ENCODE peak calls at places on chromosome 11, in eight cellular contexts. S is pancreas, J is NT2/D1, Y is IMR-90, D is coronary artery, R is psoas muscle, M is fibroblast of lung, T is brain microvascular endothelial cell. E is an unnamed sample.

GRCh38 chr11:61912530-61912898 is 4.9 kb downstream of the RAB3IL1 start:
- DNase-seq in R (no peak), J (no peak), M (no peak), D (peak; percentile 72), Y (no peak), T (no peak), S (no peak), E (no peak)

GRCh38 chr11:7688238-7688826 is 15.0 kb upstream of the CYB5R2 start:
- DNase-seq in R (no peak), Y (peak; percentile 31), J (no peak), M (peak; percentile 52), D (no peak), T (no peak), S (no peak), E (peak; percentile 81)

GRCh38 chr11:32168924-32169323 is 78.0 kb downstream of the RCN1 start:
- DNase-seq in Y (no peak), J (no peak), T (no peak), S (no peak), M (no peak), D (no peak), R (no peak), E (no peak)

GRCh38 chr11:122963981-122964380 is 17.7 kb downstream of the BSX start:
- DNase-seq in M (no peak), S (no peak), D (no peak), J (no peak), Y (no peak), T (no peak), R (no peak), E (no peak)

GRCh38 chr11:2534131-2534956 is 89.5 kb downstream of the KCNQ1 start:
- DNase-seq in R (peak; percentile 25), M (no peak), T (no peak), Y (no peak), S (peak; percentile 66), J (no peak), D (peak; percentile 76), E (no peak)

GRCh38 chr11:907668-908067 is 2.9 kb downstream of the CHID1 start:
- DNase-seq in J (no peak), Y (no peak), D (no peak), R (no peak), S (peak; percentile 65), T (no peak), M (no peak), E (no peak)

GRCh38 chr11:122628691-122629555 is 26.6 kb upstream of the UBASH3B start:
- DNase-seq in J (peak; percentile 63), Y (peak; percentile 77), M (peak; percentile 79), S (no peak), R (peak; percentile 48), T (peak; percentile 77), D (no peak), E (peak; percentile 88)

GRCh38 chr11:47961383-47961782 is 19.0 kb upstream of the PTPRJ start:
- DNase-seq in D (no peak), J (no peak), R (no peak), Y (no peak), M (no peak), T (no peak), S (no peak), E (no peak)

GRCh38 chr11:4851033-4851432 is 2.0 kb upstream of the OR51S1 start:
- DNase-seq in D (no peak), R (no peak), J (no peak), S (no peak), T (peak; percentile 81), M (no peak), Y (peak; percentile 47), E (no peak)

GRCh38 chr11:86954288-86955110 is 696 bp downstream of the FZD4 start:
- DNase-seq in R (peak; percentile 52), D (peak; percentile 78), S (peak; percentile 82), M (no peak), Y (no peak), T (no peak), J (no peak), E (peak; percentile 57)

GRCh38 chr11:12286606-12287005 is 90.8 kb upstream of the PARVA start:
- DNase-seq in Y (no peak), M (no peak), T (no peak), S (no peak), R (no peak), J (no peak), D (peak; percentile 65), E (no peak)

GRCh38 chr11:119148855-119149370 is at the start of gene ABCG4:
- DNase-seq in J (no peak), S (peak; percentile 73), R (peak; percentile 33), M (no peak), Y (no peak), D (no peak), T (no peak), E (peak; percentile 60)

GRCh38 chr11:65426839-65427690 is 4.5 kb downstream of the NEAT1 start:
- DNase-seq in S (peak; percentile 66), T (peak; percentile 61), R (peak; percentile 39), J (no peak), M (peak; percentile 71), D (peak; percentile 76), Y (peak; percentile 77), E (peak; percentile 76)

GRCh38 chr11:119338318-119338890 is 2.3 kb downstream of the C1QTNF5 start:
- DNase-seq in T (peak; percentile 67), R (peak; percentile 65), M (no peak), J (no peak), D (peak; percentile 88), Y (no peak), S (no peak), E (peak; percentile 93)

GRCh38 chr11:46521947-46522681 is 71.7 kb downstream of the AMBRA1 start:
- DNase-seq in T (peak; percentile 30), D (no peak), M (peak; percentile 20), Y (peak; percentile 79), R (no peak), J (no peak), S (no peak), E (no peak)

GRCh38 chr11:44417756-44418437 is 108.0 kb upstream of the ALX4 start:
- DNase-seq in D (peak; percentile 35), J (no peak), S (no peak), T (no peak), R (no peak), M (no peak), Y (no peak), E (no peak)

GRCh38 chr11:114322934-114323333 is 26.7 kb downstream of the NNMT start:
- DNase-seq in Y (no peak), S (no peak), T (no peak), M (no peak), J (no peak), D (no peak), R (no peak), E (no peak)

GRCh38 chr11:67301951-67302516 is 1.3 kb upstream of the SSH3 start:
- DNase-seq in S (peak; percentile 87), T (peak; percentile 61), D (no peak), Y (peak; percentile 68), R (peak; percentile 69), J (peak; percentile 61), M (peak; percentile 73), E (no peak)
- H3K4me3 ChIP-seq in S (peak overlapping the region; percentile 96), T (no peak overlapping the region), D (peak overlapping the region; percentile 100), Y (no peak overlapping the region), R (peak overlapping the region; percentile 97), J (peak overlapping the region; percentile 95), M (peak overlapping the region; percentile 83), E (peak overlapping the region; percentile 90)

GRCh38 chr11:69702769-69703510 is 882 bp downstream of the FGF19 start:
- DNase-seq in M (no peak), Y (no peak), S (no peak), R (no peak), T (no peak), J (no peak), D (no peak), E (no peak)

GRCh38 chr11:69704508-69705245 is 855 bp upstream of the FGF19 start:
- DNase-seq in Y (no peak), D (no peak), S (no peak), M (no peak), T (no peak), R (no peak), J (peak; percentile 89), E (peak; percentile 65)

GRCh38 chr11:69705246-69705856 is 1.5 kb upstream of the FGF19 start:
- DNase-seq in S (no peak), Y (no peak), R (no peak), D (no peak), M (no peak), T (no peak), J (no peak), E (no peak)

GRCh38 chr11:69702239-69702668 is 1.6 kb downstream of the FGF19 start:
- DNase-seq in M (no peak), T (no peak), D (no peak), J (no peak), Y (no peak), R (no peak), S (no peak), E (no peak)

GRCh38 chr11:69703711-69704507 is at the start of gene FGF19:
- DNase-seq in D (no peak), J (peak; percentile 52), R (no peak), Y (no peak), T (no peak), S (peak; percentile 75), M (no peak), E (peak; percentile 41)
- H3K4me3 ChIP-seq in D (peak within 1 kb of the TSS; percentile 63), J (peak within 1 kb of the TSS; percentile 39), R (peak within 1 kb of the TSS; percentile 11), Y (no peak within 1 kb of the TSS), T (no peak within 1 kb of the TSS), S (peak within 1 kb of the TSS; percentile 18), M (peak within 1 kb of the TSS; percentile 10), E (peak within 1 kb of the TSS; percentile 8)

DNA sequence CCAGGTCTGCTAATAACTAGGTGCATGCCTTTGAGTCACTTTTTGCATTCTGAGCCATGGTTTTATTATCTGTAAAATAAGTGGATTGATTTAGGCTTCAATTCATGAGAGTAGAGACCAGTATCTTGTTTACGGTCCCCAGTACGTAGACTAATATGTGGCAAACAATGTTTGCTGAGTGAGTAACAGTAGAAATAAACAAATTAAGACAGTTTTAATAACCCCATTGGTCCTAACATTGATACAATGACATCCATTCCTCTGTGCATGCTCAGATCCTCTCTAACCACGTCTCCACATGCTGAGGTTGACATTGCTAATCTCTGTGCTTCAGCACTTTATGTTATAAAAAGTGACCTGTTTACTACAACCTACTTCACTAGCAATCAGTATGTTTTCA is 983 bp downstream of the CCDC34 start:
- DNase-seq in T (no peak), M (no peak), J (no peak), R (no peak), Y (no peak), S (no peak), D (no peak), E (no peak)
- H3K4me3 ChIP-seq in T (peak overlapping the region; percentile 86), M (peak overlapping the region; percentile 74), J (peak overlapping the region; percentile 91), R (no peak overlapping the region), Y (no peak overlapping the region), S (peak overlapping the region; percentile 65), D (peak overlapping the region; percentile 77), E (peak overlapping the region; percentile 93)

DNA sequence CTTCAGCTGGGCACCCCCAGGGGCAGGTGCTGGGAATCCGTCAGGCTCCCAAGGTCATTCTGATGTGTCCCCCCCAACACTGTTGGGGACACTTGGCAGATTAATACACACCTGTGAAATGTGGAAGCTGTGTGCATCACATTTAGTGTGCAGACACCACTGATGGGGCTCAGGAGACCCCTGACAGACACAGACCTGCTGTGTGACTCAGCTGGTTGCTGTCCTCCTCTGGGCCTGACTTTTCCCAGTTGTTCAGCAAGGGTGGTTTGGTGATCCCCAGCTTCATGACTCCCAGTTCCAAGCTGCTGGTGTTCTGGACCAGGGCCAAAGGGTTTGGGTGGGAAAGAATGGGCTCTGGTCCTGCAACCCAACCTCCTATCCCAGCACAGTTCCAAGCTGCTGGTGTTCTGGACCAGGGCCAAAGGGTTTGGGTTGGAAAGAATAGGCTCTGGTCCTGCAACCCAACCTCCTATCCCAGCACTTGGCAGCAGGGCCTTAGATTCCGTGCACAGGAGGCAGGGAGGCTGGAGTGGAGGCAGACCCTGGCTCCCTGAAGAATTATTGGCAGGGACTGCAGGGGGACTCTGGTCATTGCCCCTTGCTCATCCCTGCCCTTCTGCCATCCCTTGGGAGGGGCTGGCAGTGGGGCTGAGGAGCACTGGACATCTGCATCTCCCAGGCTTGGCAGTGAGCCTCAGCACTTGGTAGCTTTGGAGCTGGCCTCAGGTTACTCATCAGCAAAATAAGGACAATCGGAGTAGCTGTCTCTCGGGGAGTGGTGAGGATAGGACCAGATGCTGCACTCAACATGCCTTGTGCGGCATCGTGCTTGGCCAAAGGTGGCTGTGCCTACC is 8.4 kb upstream of the OMP start:
- DNase-seq in S (peak; percentile 33), M (no peak), T (no peak), J (no peak), R (peak; percentile 9), Y (no peak), D (no peak), E (no peak)
- H3K4me3 ChIP-seq in S (no peak overlapping the region), M (no peak overlapping the region), T (no peak overlapping the region), J (no peak overlapping the region), R (no peak overlapping the region), Y (no peak overlapping the region), D (no peak overlapping the region), E (no peak overlapping the region)